ENCODE peak calls at places on chromosomes 1 and 21, in eight cellular contexts. E is skeletal muscle cell, U is epithelial cell of esophagus, V is ovary, I is DND-41, D is small intestine, M is HFF-Myc, J is A549. S is an unnamed sample.

GRCh38 chr1:182083851-182084486 is 22.5 kb upstream of the ZNF648 start:
- DNase-seq in J (no peak), I (no peak), E (no peak), D (no peak), M (no peak), V (no peak), U (no peak), S (no peak)

GRCh38 chr1:160157174-160157573 is 5.8 kb downstream of the ATP1A4 start:
- DNase-seq in D (no peak), J (no peak), E (no peak), V (no peak), I (no peak), U (no peak), M (no peak), S (no peak)

GRCh38 chr1:41423511-41424191 is 60.8 kb downstream of the EDN2 start:
- DNase-seq in M (no peak), E (no peak), I (no peak), J (no peak), D (no peak), U (no peak), V (no peak), S (no peak)

GRCh38 chr1:201599548-201599947 is 60.6 kb downstream of the NAV1 start:
- DNase-seq in M (no peak), J (no peak), D (no peak), I (no peak), V (no peak), U (no peak), E (no peak), S (no peak)

GRCh38 chr1:207088731-207089626 is at the start of gene C4BPB:
- DNase-seq in D (peak), I (peak), V (no peak), J (peak), M (no peak), U (peak), E (no peak), S (no peak)

GRCh38 chr1:209595599-209595998 is 12.1 kb downstream of the CAMK1G start:
- DNase-seq in J (no peak), E (no peak), V (no peak), I (no peak), D (no peak), U (no peak), M (no peak), S (no peak)

GRCh38 chr1:147080671-147081394 is 91.4 kb downstream of the PRKAB2 start:
- DNase-seq in V (no peak), M (no peak), D (no peak), I (no peak), E (no peak), J (no peak), U (peak), S (no peak)

GRCh38 chr21:44834231-44834950 is 16.5 kb upstream of the SUMO3 start:
- DNase-seq in I (no peak), E (no peak), J (no peak), U (no peak), V (no peak), D (no peak), M (no peak), S (no peak)

GRCh38 chr1:19390901-19391595 is 78.9 kb downstream of the SLC66A1 start:
- DNase-seq in I (peak), V (peak), E (peak), D (peak), U (peak), M (peak), J (peak), S (peak)

GRCh38 chr1:225119307-225119706 is 189.8 kb downstream of the DNAH14 start:
- DNase-seq in M (no peak), U (peak), E (no peak), V (no peak), D (no peak), J (no peak), I (no peak), S (no peak)

GRCh38 chr1:22847709-22848108 is 125.0 kb downstream of the LACTBL1 start:
- DNase-seq in I (no peak), D (no peak), V (no peak), J (no peak), M (no peak), E (no peak), U (no peak), S (no peak)

GRCh38 chr1:183699643-183700160 is 46.6 kb upstream of the APOBEC4 start:
- DNase-seq in I (no peak), E (no peak), M (no peak), J (peak), U (peak), V (no peak), D (no peak), S (no peak)

GRCh38 chr1:152347116-152347728 is 12.6 kb downstream of the FLG2 start:
- DNase-seq in M (peak), E (peak), J (peak), I (peak), V (no peak), U (peak), D (peak), S (peak)

GRCh38 chr21:19322360-19322759 is 918.8 kb upstream of the TMPRSS15 start:
- DNase-seq in J (no peak), U (no peak), I (no peak), M (no peak), D (peak), E (no peak), V (no peak), S (no peak)

GRCh38 chr1:170355267-170355801 is 176.6 kb upstream of the GORAB start:
- DNase-seq in J (no peak), E (peak), U (no peak), M (no peak), D (no peak), V (no peak), I (no peak), S (no peak)

GRCh38 chr1:211332839-211333238 is 6.2 kb downstream of the TRAF5 start:
- DNase-seq in D (no peak), U (no peak), J (no peak), E (no peak), V (no peak), M (no peak), I (no peak), S (no peak)

GRCh38 chr1:92957020-92957734 is 4.1 kb downstream of the DIPK1A start:
- DNase-seq in U (no peak), D (no peak), E (no peak), V (no peak), M (no peak), I (no peak), J (no peak), S (peak)

GRCh38 chr1:178938959-178939317 is 68.1 kb upstream of the ANGPTL1 start:
- DNase-seq in J (no peak), M (no peak), V (peak), E (peak), U (no peak), I (no peak), D (no peak), S (no peak)

GRCh38 chr1:231315887-231316286 is 21.8 kb downstream of the EXOC8 start:
- DNase-seq in E (no peak), D (peak), V (no peak), U (peak), J (peak), M (no peak), I (peak), S (peak)

GRCh38 chr1:230321341-230321740 is 104.8 kb downstream of the PGBD5 start:
- DNase-seq in U (no peak), I (no peak), D (no peak), J (no peak), V (no peak), M (no peak), E (no peak), S (no peak)

GRCh38 chr1:63909511-63909910 is 135.7 kb downstream of the ROR1 start:
- DNase-seq in M (peak), V (no peak), J (no peak), U (no peak), D (no peak), E (no peak), I (no peak), S (no peak)

GRCh38 chr21:15682182-15682895 is 47.4 kb upstream of the USP25 start:
- DNase-seq in V (no peak), M (peak), U (peak), E (peak), D (peak), I (peak), J (peak), S (peak)

GRCh38 chr1:182723195-182723594 is 38.8 kb upstream of the RGS8 start:
- DNase-seq in E (no peak), J (no peak), I (no peak), M (no peak), V (no peak), U (no peak), D (no peak), S (no peak)

GRCh38 chr1:25548601-25549000 is 5.2 kb downstream of the LDLRAP1 start:
- DNase-seq in U (no peak), E (no peak), D (no peak), I (no peak), V (no peak), J (no peak), M (no peak), S (no peak)

GRCh38 chr1:36134805-36135339 is 9.8 kb upstream of the COL8A2 start:
- DNase-seq in J (peak), U (peak), M (no peak), E (no peak), D (no peak), V (peak), I (peak), S (peak)

GRCh38 chr1:114764689-114765088 is 6.9 kb upstream of the CSDE1 start:
- DNase-seq in V (no peak), I (no peak), U (no peak), E (no peak), D (no peak), M (no peak), J (no peak), S (no peak)

GRCh38 chr1:38529337-38529860 is 330.2 kb downstream of the RRAGC start:
- DNase-seq in V (no peak), I (no peak), E (no peak), J (no peak), U (no peak), M (no peak), D (no peak), S (no peak)

GRCh38 chr1:1357871-1358432 is 403 bp downstream of the MXRA8 start:
- DNase-seq in E (no peak), J (no peak), D (no peak), M (no peak), I (no peak), V (no peak), U (no peak), S (no peak)

GRCh38 chr1:1354271-1355247 is 3.8 kb downstream of the MXRA8 start:
- DNase-seq in E (no peak), D (no peak), V (no peak), J (no peak), M (no peak), U (no peak), I (no peak), S (no peak)

GRCh38 chr1:1356796-1357401 is 1.5 kb downstream of the MXRA8 start:
- DNase-seq in U (no peak), V (peak), J (no peak), M (no peak), I (no peak), E (no peak), D (peak), S (no peak)

GRCh38 chr1:1355376-1355775 is 3.0 kb downstream of the MXRA8 start:
- DNase-seq in I (no peak), V (no peak), D (no peak), U (peak), E (no peak), M (no peak), J (peak), S (no peak)

DNA sequence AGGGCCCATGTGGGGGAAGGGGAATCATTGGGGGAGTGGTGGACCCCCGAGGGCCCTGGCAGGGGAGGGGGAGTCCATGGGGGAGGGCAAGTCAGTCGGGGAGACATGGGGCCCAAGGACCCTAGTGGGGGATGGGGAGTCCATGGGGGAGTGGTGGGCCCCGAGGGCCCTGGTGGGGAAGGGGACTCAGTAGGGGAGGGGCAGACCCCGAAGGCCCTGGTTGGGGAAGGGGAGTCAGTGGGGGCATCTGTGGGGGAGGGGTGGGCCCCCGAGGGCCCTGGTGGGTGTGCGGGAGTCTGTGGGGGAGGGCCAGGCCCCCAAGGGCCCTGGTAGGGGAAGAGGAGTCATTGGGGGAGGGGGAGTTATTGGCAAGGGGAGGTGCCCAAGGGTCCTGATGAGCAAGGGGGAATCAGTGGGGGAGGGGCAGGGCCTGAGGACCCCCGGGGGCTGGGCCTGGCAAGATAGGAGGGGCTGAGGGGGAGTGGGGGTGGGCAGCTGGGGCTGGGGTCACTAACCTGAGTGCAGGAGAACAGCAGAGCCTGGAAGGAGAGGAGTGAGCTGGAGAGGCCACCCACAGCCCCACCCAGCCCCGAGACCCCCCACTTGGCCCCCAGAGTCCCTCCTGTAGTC is 2.1 kb downstream of the MXRA8 start:
- DNase-seq in J (no peak), I (no peak), U (no peak), E (no peak), M (no peak), V (no peak), D (no peak), S (no peak)
- H3K4me3 ChIP-seq in J (no peak), I (no peak), U (no peak), E (peak), M (peak), V (peak), D (no peak), S (no peak)

GRCh38 chr1:91174734-91175133 is 152.9 kb upstream of the ZNF644 start:
- DNase-seq in E (no peak), U (no peak), D (no peak), I (no peak), J (no peak), V (no peak), M (no peak), S (no peak)
- H3K4me3 ChIP-seq in E (no peak), U (no peak), D (no peak), I (no peak), J (no peak), V (no peak), M (no peak), S (no peak)

DNA sequence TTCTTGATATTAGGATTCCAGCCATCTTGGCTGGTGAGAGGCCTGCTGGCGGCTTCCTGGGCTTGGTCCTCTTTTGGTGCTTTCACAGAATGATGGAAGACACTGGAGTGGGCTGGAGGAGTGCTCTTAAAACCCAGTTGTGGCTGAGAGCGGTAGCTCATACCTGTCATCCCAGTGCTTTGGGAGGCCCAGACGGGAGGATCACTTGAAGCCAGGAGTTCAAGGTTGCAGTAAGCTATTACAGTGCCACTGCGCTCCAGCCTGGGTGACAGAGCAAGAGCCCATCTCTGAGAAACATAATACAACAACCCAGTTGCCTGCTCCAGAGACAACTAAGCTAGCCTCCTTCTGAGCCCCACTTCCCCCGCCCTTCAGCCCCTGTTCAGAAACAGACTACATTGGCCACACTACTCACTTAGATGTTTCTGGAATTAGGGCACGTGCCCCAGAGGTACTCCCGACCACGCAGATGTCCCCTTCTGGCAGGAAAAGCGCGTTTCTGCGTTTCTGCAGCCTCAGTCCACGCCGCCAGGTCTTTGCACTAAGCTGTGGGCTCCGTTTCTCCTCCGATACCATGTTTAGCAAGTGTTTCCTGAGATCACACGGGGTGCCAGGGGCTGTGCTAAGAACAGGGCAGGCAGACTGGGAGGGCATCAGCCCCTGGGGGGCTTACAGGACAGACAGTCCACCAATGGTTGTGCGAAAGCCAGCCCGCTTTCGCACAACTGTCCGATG is 2.4 kb downstream of the PIK3CD start:
- DNase-seq in U (no peak), V (no peak), D (no peak), J (no peak), E (no peak), M (no peak), I (no peak), S (peak)
- H3K4me3 ChIP-seq in U (no peak), V (no peak), D (peak), J (no peak), E (no peak), M (no peak), I (peak), S (peak)

GRCh38 chr1:43651922-43652321 is 2.0 kb downstream of the KDM4A start:
- DNase-seq in U (no peak), M (no peak), D (peak), E (no peak), V (no peak), J (no peak), I (no peak), S (peak)
- H3K4me3 ChIP-seq in U (peak), M (peak), D (peak), E (peak), V (no peak), J (peak), I (peak), S (peak)

GRCh38 chr21:42040411-42041180 is 30.4 kb upstream of the ZBTB21 start:
- DNase-seq in M (peak), D (no peak), V (no peak), J (peak), I (no peak), E (peak), U (peak), S (no peak)

GRCh38 chr21:42041246-42041645 is 29.9 kb upstream of the UMODL1 start:
- DNase-seq in V (no peak), J (no peak), D (no peak), I (no peak), U (no peak), E (no peak), M (no peak), S (no peak)

GRCh38 chr21:42042651-42043050 is 28.5 kb upstream of the UMODL1 start:
- DNase-seq in I (no peak), E (no peak), U (no peak), V (no peak), D (no peak), J (no peak), M (no peak), S (no peak)

GRCh38 chr21:42043201-42043895 is 27.8 kb upstream of the UMODL1 start:
- DNase-seq in E (no peak), D (no peak), M (no peak), I (no peak), J (no peak), U (no peak), V (no peak), S (no peak)

DNA sequence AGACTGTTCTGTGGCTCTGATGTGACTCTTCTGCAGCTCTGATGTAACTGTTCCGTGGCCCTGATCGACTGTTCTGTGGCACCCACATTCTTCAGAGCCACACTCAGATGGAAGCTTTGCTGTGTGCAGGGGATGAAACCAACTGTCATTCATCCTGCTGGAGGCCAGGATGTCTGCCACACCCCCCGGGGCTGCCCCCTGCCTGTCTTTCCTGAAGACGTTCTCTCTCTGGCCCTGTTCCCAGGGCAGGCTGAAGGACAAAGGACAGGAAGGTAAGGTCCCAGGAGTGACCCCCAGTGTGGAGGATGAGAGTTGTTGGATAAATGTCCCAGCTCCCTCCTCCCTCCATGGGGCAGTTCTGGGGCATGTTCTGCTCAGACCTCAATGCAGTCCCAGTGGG is 29.4 kb upstream of the UMODL1 start:
- DNase-seq in E (no peak), U (no peak), J (no peak), I (no peak), V (no peak), D (no peak), M (no peak), S (no peak)
- H3K4me3 ChIP-seq in E (no peak), U (no peak), J (no peak), I (no peak), V (no peak), D (no peak), M (no peak), S (no peak)

GRCh38 chr1:198238121-198238520 is 81.3 kb downstream of the NEK7 start:
- DNase-seq in M (no peak), D (no peak), U (no peak), I (no peak), V (no peak), E (no peak), J (no peak), S (no peak)

GRCh38 chr1:198232940-198233675 is 76.3 kb downstream of the NEK7 start:
- DNase-seq in D (peak), M (no peak), E (no peak), I (no peak), U (peak), J (no peak), V (no peak), S (no peak)

GRCh38 chr1:198231776-198232175 is 75.0 kb downstream of the NEK7 start:
- DNase-seq in V (no peak), E (no peak), M (no peak), D (no peak), J (no peak), I (no peak), U (peak), S (no peak)

GRCh38 chr1:198232407-198232806 is 75.6 kb downstream of the NEK7 start:
- DNase-seq in M (no peak), V (no peak), D (no peak), U (peak), E (no peak), I (no peak), J (no peak), S (no peak)

GRCh38 chr1:198234511-198235251 is 77.9 kb downstream of the NEK7 start:
- DNase-seq in E (no peak), U (peak), I (no peak), J (no peak), V (no peak), M (no peak), D (peak), S (no peak)
- H3K4me3 ChIP-seq in E (peak), U (no peak), I (no peak), J (peak), V (no peak), M (no peak), D (no peak), S (no peak)

DNA sequence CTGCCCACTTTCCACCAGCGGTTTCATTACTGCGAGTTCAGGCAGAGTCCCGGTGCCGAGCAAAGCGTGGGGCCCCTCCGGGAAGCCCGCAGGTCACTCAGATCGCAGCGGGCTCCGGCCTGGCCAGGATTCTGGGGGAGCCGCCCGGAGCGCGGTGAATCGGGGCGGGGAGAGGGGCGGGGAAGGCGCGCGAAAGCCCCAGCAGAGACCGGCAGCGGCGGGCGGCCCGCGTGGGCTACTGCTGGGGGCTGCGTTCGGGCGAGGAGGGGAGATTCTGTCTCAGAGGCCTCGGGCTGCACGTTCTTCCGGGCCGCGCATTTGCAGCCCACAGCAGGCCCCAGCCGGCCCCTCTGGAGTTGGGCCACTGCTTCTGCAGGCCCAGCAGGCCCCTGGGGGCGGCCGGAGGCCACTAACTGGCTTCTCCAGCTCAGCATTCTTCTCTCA is 64.7 kb downstream of the SCCPDH start:
- DNase-seq in E (no peak), I (no peak), U (no peak), V (no peak), M (no peak), D (no peak), J (no peak), S (no peak)
- H3K4me3 ChIP-seq in E (peak), I (no peak), U (no peak), V (peak), M (no peak), D (no peak), J (no peak), S (no peak)

GRCh38 chr1:237608433-237608832 is 282.3 kb downstream of the ZP4 start:
- DNase-seq in U (no peak), D (no peak), M (no peak), I (no peak), V (no peak), J (no peak), E (no peak), S (no peak)
- H3K4me3 ChIP-seq in U (no peak), D (no peak), M (no peak), I (no peak), V (no peak), J (no peak), E (no peak), S (no peak)

S was measured in GM12865.